ENCODE peak calls at places on chromosomes 2 and 18, in nine cellular contexts. S is astrocyte of the cerebellum; O is Calu3; Q is fibroblast of the aortic adventitia; E is astrocyte of the spinal cord; A is GM12865; J is pancreas; Y is CD8-positive, alpha-beta T cell; I is right lobe of liver. D is an unnamed sample.

GRCh38 chr2:232367591-232368233 is 10.8 kb upstream of the ALPP start:
- DNase-seq in Y (no peak), O (no peak), Q (no peak), I (no peak), A (no peak), J (no peak), S (no peak), E (no peak), D (peak)

GRCh38 chr2:143282684-143283083 is 153.5 kb downstream of the ARHGAP15 start:
- DNase-seq in O (no peak), Y (no peak), S (no peak), I (no peak), J (no peak), A (peak), E (no peak), Q (no peak), D (peak)

GRCh38 chr2:54012538-54013141 is 41.8 kb upstream of the PSME4 start:
- DNase-seq in I (no peak), A (no peak), Q (no peak), J (no peak), O (no peak), Y (no peak), E (no peak), S (no peak), D (no peak)

GRCh38 chr2:222306393-222307137 is 7.8 kb upstream of the PAX3 start:
- DNase-seq in Q (no peak), I (no peak), J (no peak), A (no peak), O (no peak), S (no peak), Y (no peak), E (no peak), D (no peak)

GRCh38 chr18:58041633-58042032 is 2.4 kb upstream of the NEDD4L start:
- DNase-seq in Q (peak), I (no peak), S (no peak), Y (no peak), E (no peak), O (no peak), J (no peak), A (no peak), D (no peak)

GRCh38 chr2:142675398-142675797 is 202.1 kb upstream of the KYNU start:
- DNase-seq in I (no peak), E (peak), Y (no peak), Q (peak), O (no peak), S (no peak), J (no peak), A (no peak), D (no peak)

GRCh38 chr18:24271381-24272331 is 126.0 kb downstream of the OSBPL1A start:
- DNase-seq in Y (no peak), A (peak), I (peak), J (peak), S (peak), E (peak), O (peak), Q (peak), D (peak)

GRCh38 chr2:145095641-145096435 is 575.9 kb upstream of the ZEB2 start:
- DNase-seq in S (no peak), Q (peak), O (no peak), A (no peak), I (no peak), Y (no peak), E (peak), J (no peak), D (no peak)

GRCh38 chr2:20536619-20537422 is 89.9 kb downstream of the RHOB start:
- DNase-seq in O (no peak), I (peak), Q (no peak), J (no peak), A (no peak), Y (no peak), S (no peak), E (no peak), D (no peak)

GRCh38 chr2:217856159-217856558 is 146.6 kb downstream of the TNS1 start:
- DNase-seq in Q (no peak), O (no peak), S (no peak), I (no peak), Y (no peak), E (no peak), J (no peak), A (no peak), D (no peak)

GRCh38 chr2:9403924-9404323 is 19.4 kb downstream of the ITGB1BP1 start:
- DNase-seq in I (no peak), Q (no peak), E (peak), A (no peak), J (no peak), S (no peak), O (no peak), Y (no peak), D (no peak)

GRCh38 chr2:54239427-54239826 is 16.6 kb downstream of the TSPYL6 start:
- DNase-seq in J (no peak), E (peak), Q (peak), O (no peak), Y (no peak), I (no peak), S (peak), A (no peak), D (no peak)

GRCh38 chr2:158624961-158625360 is 168.2 kb downstream of the PKP4 start:
- DNase-seq in S (no peak), J (no peak), Y (no peak), I (no peak), E (no peak), A (no peak), Q (no peak), O (no peak), D (no peak)

GRCh38 chr2:234592541-234592940 is 95.7 kb upstream of the ARL4C start:
- DNase-seq in J (no peak), I (no peak), A (no peak), Y (no peak), S (no peak), O (no peak), E (no peak), Q (no peak), D (no peak)

GRCh38 chr18:21359746-21360145 is 117.7 kb downstream of the GREB1L start:
- DNase-seq in S (no peak), Q (no peak), O (no peak), A (no peak), J (no peak), E (no peak), I (no peak), Y (no peak), D (no peak)

GRCh38 chr2:228642861-228643260 is 461.4 kb upstream of the SPHKAP start:
- DNase-seq in O (no peak), Q (no peak), J (no peak), S (no peak), Y (no peak), E (no peak), A (no peak), I (no peak), D (no peak)

GRCh38 chr2:46147626-46148368 is 149.4 kb upstream of the EPAS1 start:
- DNase-seq in A (no peak), O (no peak), Q (no peak), J (no peak), E (peak), I (no peak), S (no peak), Y (no peak), D (no peak)

GRCh38 chr18:75304678-75305557 is 94.3 kb downstream of the TSHZ1 start:
- DNase-seq in E (no peak), J (no peak), Y (no peak), O (no peak), S (no peak), I (no peak), Q (no peak), A (no peak), D (no peak)

GRCh38 chr2:239939736-239940483 is 85.2 kb downstream of the NDUFA10 start:
- DNase-seq in Q (no peak), I (peak), E (no peak), S (no peak), O (no peak), J (no peak), Y (no peak), A (no peak), D (no peak)

GRCh38 chr2:114170070-114170469 is 272.4 kb upstream of the DPP10 start:
- DNase-seq in E (no peak), O (no peak), Y (no peak), I (no peak), A (no peak), S (no peak), Q (no peak), J (no peak), D (no peak)

GRCh38 chr2:205699554-205700289 is 17.4 kb downstream of the NRP2 start:
- DNase-seq in O (no peak), I (no peak), A (no peak), Y (no peak), Q (no peak), E (no peak), J (no peak), S (no peak), D (no peak)

GRCh38 chr2:53170463-53170862 is 597.1 kb upstream of the CHAC2 start:
- DNase-seq in O (no peak), J (no peak), Q (peak), I (no peak), S (peak), A (no peak), Y (no peak), E (no peak), D (no peak)

GRCh38 chr18:5051207-5051606 is 145.8 kb downstream of the AKAIN1 start:
- DNase-seq in Y (no peak), Q (no peak), J (no peak), O (no peak), I (no peak), S (no peak), A (peak), E (no peak), D (no peak)

GRCh38 chr2:30346475-30347169 is 100.4 kb upstream of the LCLAT1 start:
- DNase-seq in I (no peak), J (peak), Y (no peak), Q (peak), S (no peak), E (no peak), O (no peak), A (no peak), D (no peak)

GRCh38 chr2:213216461-213216860 is 65.0 kb upstream of the IKZF2 start:
- DNase-seq in O (peak), Q (peak), Y (no peak), I (no peak), A (no peak), E (peak), S (peak), J (no peak), D (no peak)

GRCh38 chr2:26715528-26716270 is 23.2 kb downstream of the KCNK3 start:
- DNase-seq in O (no peak), S (no peak), I (no peak), Q (no peak), A (no peak), Y (no peak), J (peak), E (no peak), D (no peak)

GRCh38 chr18:7038330-7038846 is 79.2 kb downstream of the LAMA1 start:
- DNase-seq in J (peak), Q (peak), Y (no peak), O (peak), I (peak), A (no peak), E (peak), S (peak), D (peak)

GRCh38 chr2:37797081-37797480 is 125.6 kb upstream of the CDC42EP3 start:
- DNase-seq in Y (no peak), I (no peak), Q (peak), O (no peak), A (no peak), E (peak), S (no peak), J (no peak), D (no peak)

GRCh38 chr2:237315170-237315880 is 98.6 kb downstream of the COL6A3 start:
- DNase-seq in A (no peak), J (peak), Y (no peak), E (peak), Q (peak), O (peak), S (peak), I (peak), D (no peak)

GRCh38 chr2:161414385-161415040 is 1.6 kb upstream of the TBR1 start:
- DNase-seq in O (peak), E (peak), J (peak), S (no peak), I (no peak), Y (no peak), Q (peak), A (no peak), D (peak)

GRCh38 chr2:17303496-17303895 is 214.7 kb downstream of the RAD51AP2 start:
- DNase-seq in A (no peak), Q (no peak), S (no peak), O (no peak), Y (no peak), I (no peak), J (no peak), E (peak), D (no peak)

GRCh38 chr2:161975062-161975812 is 98.8 kb downstream of the DPP4 start:
- DNase-seq in S (no peak), E (no peak), A (no peak), O (no peak), I (no peak), Y (no peak), J (no peak), Q (no peak), D (no peak)

GRCh38 chr18:25239636-25240468 is 112.1 kb downstream of the ZNF521 start:
- DNase-seq in I (no peak), O (no peak), Y (no peak), Q (peak), A (no peak), E (no peak), J (no peak), S (no peak), D (no peak)

GRCh38 chr2:9889812-9890261 is 46.6 kb downstream of the TAF1B start:
- DNase-seq in I (no peak), Q (peak), S (no peak), A (peak), J (no peak), E (no peak), O (no peak), Y (no peak), D (no peak)

GRCh38 chr2:206095925-206096324 is 10.0 kb upstream of the INO80D start:
- DNase-seq in S (no peak), E (no peak), Q (no peak), I (no peak), O (no peak), Y (no peak), J (no peak), A (no peak), D (no peak)

GRCh38 chr18:39846277-39846676 is 2108.8 kb upstream of the PIK3C3 start:
- DNase-seq in J (no peak), I (no peak), E (no peak), S (no peak), Y (no peak), Q (no peak), A (no peak), O (no peak), D (no peak)

GRCh38 chr2:74316616-74317295 is 26.5 kb downstream of the SLC4A5 start:
- DNase-seq in A (no peak), J (no peak), E (no peak), Q (no peak), S (no peak), Y (no peak), I (no peak), O (no peak), D (no peak)

GRCh38 chr2:120177011-120177621 is 46.1 kb downstream of the TMEM185B start:
- DNase-seq in Y (peak), A (peak), Q (no peak), O (no peak), I (no peak), J (no peak), S (no peak), E (no peak), D (no peak)
- TF ChIP-seq CTCF in Y (peak), A (peak), Q (no peak), O (no peak), I (peak), J (no peak), S (no peak), E (peak), D (no peak)

DNA sequence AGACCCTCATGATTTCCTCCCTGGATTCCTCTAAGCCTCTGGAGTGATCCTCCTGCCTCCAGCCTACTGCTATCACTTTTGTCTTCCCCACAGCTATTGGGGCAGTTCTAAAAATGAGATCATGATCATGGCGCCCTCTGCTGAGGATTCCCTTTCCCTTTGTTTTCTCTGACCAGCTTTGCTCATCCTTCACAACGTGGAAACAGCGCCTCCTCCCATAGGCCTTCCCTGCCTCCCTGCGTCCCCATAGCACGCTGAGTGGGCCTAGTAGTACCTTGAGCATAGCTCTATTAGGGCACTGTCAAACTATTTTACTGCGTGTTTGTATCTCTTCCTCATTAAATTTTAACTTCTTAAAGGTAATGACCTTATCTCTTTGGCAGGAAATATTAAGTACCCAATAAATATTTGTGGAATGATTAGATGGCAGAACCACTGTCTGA is 207.0 kb upstream of the FANCL start:
- DNase-seq in S (peak), E (peak), I (peak), Q (peak), Y (no peak), J (no peak), O (peak), A (peak), D (peak)
- TF ChIP-seq CTCF in S (peak), E (peak), I (peak), Q (peak), Y (no peak), J (peak), O (peak), A (peak), D (no peak)

GRCh38 chr2:202060218-202060617 is 12.8 kb upstream of the KIAA2012 start:
- DNase-seq in O (no peak), Q (no peak), E (no peak), I (no peak), A (no peak), S (no peak), Y (no peak), J (no peak), D (no peak)
- TF ChIP-seq CTCF in O (peak), Q (peak), E (peak), I (peak), A (peak), S (peak), Y (peak), J (no peak), D (peak)

GRCh38 chr18:12608292-12608691 is 49.6 kb downstream of the SPIRE1 start:
- DNase-seq in J (no peak), O (no peak), Q (peak), A (no peak), Y (no peak), S (no peak), E (peak), I (no peak), D (no peak)

GRCh38 chr18:12599966-12600365 is 57.9 kb downstream of the SPIRE1 start:
- DNase-seq in O (no peak), J (no peak), Y (no peak), Q (no peak), I (no peak), S (no peak), A (no peak), E (no peak), D (no peak)

GRCh38 chr18:12599543-12599942 is 58.4 kb downstream of the SPIRE1 start:
- DNase-seq in S (no peak), J (no peak), I (no peak), A (no peak), E (no peak), Y (no peak), Q (no peak), O (no peak), D (no peak)

GRCh38 chr18:12606592-12607315 is 51.2 kb downstream of the SPIRE1 start:
- DNase-seq in Q (peak), S (no peak), O (peak), Y (no peak), I (no peak), E (peak), A (no peak), J (no peak), D (no peak)

GRCh38 chr18:12604445-12605007 is 53.4 kb downstream of the SPIRE1 start:
- DNase-seq in S (no peak), Q (no peak), I (no peak), J (no peak), A (no peak), O (no peak), Y (no peak), E (no peak), D (no peak)
- TF ChIP-seq CTCF in S (no peak), Q (no peak), I (no peak), J (no peak), A (peak), O (peak), Y (no peak), E (peak), D (peak)

GRCh38 chr2:15708161-15708560 is 116.5 kb downstream of the DDX1 start:
- DNase-seq in A (no peak), I (no peak), J (no peak), Q (no peak), O (no peak), Y (no peak), E (no peak), S (no peak), D (no peak)

GRCh38 chr2:15711126-15711860 is 119.6 kb downstream of the DDX1 start:
- DNase-seq in Q (no peak), I (no peak), Y (no peak), E (no peak), J (no peak), O (no peak), S (no peak), A (no peak), D (no peak)

GRCh38 chr2:15706986-15707632 is 115.4 kb downstream of the DDX1 start:
- DNase-seq in E (no peak), O (no peak), S (no peak), Q (no peak), I (no peak), A (no peak), J (no peak), Y (no peak), D (no peak)

GRCh38 chr2:15706424-15706823 is 114.8 kb downstream of the DDX1 start:
- DNase-seq in E (no peak), Y (no peak), S (no peak), Q (no peak), I (no peak), J (no peak), A (no peak), O (no peak), D (no peak)

GRCh38 chr2:15708865-15709820 is 117.5 kb downstream of the DDX1 start:
- DNase-seq in Q (no peak), J (no peak), S (no peak), Y (no peak), I (no peak), A (no peak), O (no peak), E (no peak), D (peak)
- TF ChIP-seq CTCF in Q (no peak), J (no peak), S (no peak), Y (no peak), I (no peak), A (no peak), O (no peak), E (no peak), D (no peak)

DNA sequence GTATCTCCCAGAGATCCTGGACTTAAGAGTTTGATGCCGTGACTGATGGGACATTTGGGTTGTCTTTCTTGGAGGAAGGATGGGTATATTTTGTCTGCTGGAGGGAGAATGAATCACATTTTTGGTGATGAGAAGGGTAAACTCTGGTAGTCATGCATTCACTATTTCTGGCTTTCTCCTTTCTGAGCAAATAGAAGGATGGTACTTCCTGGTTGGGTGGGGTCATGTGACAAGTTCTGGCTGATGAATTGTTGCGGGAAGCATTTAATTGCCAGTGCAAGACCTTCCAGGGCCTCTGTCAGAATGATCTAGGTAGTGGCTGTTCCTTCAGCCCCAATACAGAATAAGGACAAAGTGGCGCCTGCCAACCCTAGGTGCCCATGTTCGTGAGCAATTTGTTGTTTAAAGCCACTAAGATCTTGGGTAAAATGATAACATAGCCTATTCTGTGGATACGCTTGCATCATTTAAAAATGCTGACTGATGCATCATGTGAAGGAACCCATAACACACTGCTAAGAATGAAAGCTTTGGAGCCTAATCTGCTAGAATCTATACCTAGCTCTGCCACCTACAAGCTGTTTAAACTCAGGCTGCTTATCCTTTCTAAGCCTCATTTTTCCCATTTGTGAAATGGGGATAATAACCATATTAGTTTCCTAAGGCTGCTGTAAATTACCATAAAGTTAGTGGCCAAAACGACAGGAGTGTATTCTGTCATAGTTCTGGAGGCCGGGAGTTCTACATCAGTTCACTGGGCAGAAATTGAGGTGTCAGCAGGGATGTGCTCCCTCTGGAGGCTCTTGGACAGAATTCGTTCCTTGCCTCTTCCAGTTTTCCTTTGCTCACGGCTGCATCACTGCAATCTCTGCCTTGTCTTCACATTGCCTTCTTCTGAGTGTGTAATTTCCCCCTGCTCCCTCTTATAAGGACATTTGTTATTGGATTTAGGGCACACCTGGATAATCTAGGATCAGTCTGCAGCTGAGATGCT is 281.3 kb downstream of the AGPS start:
- DNase-seq in A (no peak), O (no peak), Q (no peak), S (no peak), E (no peak), J (no peak), I (no peak), Y (no peak), D (no peak)
- TF ChIP-seq CTCF in A (no peak), O (peak), Q (peak), S (no peak), E (peak), J (no peak), I (no peak), Y (no peak), D (no peak)